ENCODE peak calls at places on chromosomes 6 and 20, in six cellular contexts. N is neuronal stem cell, B is H9, I is mesenchymal stem cell, M is IMR-90, X is H1. F is an unnamed sample.

GRCh38 chr6:32983964-32984638 is 15.7 kb downstream of the BRD2 start:
- DNase-seq in M (no peak), N (no peak), B (no peak), X (no peak), I (peak; percentile 11), F (no peak)

GRCh38 chr20:13800728-13801134 is 15.9 kb downstream of the NDUFAF5 start:
- DNase-seq in B (no peak), N (no peak), I (peak; percentile 65), X (no peak), M (peak; percentile 85), F (no peak)

GRCh38 chr6:40586800-40587201 is 363 bp downstream of the LRFN2 start:
- DNase-seq in B (no peak), I (no peak), X (peak; percentile 52), M (no peak), N (no peak), F (no peak)

GRCh38 chr6:38517005-38517404 is 122.7 kb downstream of the BTBD9 start:
- DNase-seq in B (no peak), X (no peak), I (peak; percentile 22), M (peak; percentile 54), N (no peak), F (no peak)

GRCh38 chr6:43865947-43866346 is 95.9 kb downstream of the VEGFA start:
- DNase-seq in N (no peak), I (peak; percentile 11), X (no peak), M (no peak), B (no peak), F (no peak)

GRCh38 chr6:225121-225721 is 67.1 kb upstream of the DUSP22 start:
- DNase-seq in B (no peak), I (no peak), M (no peak), N (no peak), X (no peak), F (no peak)

GRCh38 chr6:112163295-112164257 is 76.2 kb downstream of the FAM229B start:
- DNase-seq in M (peak; percentile 31), X (peak; percentile 94), I (peak; percentile 71), B (peak; percentile 82), N (peak; percentile 59), F (peak; percentile 74)

GRCh38 chr20:15627501-15627903 is 945.7 kb downstream of the KIF16B start:
- DNase-seq in M (no peak), B (peak; percentile 82), X (peak; percentile 70), I (no peak), N (no peak), F (no peak)

GRCh38 chr20:38883081-38883980 is 42.9 kb upstream of the FAM83D start:
- DNase-seq in X (no peak), I (no peak), N (no peak), M (peak; percentile 2), B (no peak), F (no peak)

GRCh38 chr6:33854572-33855030 is 50.8 kb upstream of the MLN start:
- DNase-seq in N (no peak), B (no peak), M (no peak), I (no peak), X (no peak), F (no peak)

GRCh38 chr20:64069614-64070243 is 6.7 kb downstream of the TCEA2 start:
- DNase-seq in I (no peak), X (peak; percentile 89), M (no peak), B (peak; percentile 82), N (peak; percentile 67), F (peak; percentile 60)

DNA sequence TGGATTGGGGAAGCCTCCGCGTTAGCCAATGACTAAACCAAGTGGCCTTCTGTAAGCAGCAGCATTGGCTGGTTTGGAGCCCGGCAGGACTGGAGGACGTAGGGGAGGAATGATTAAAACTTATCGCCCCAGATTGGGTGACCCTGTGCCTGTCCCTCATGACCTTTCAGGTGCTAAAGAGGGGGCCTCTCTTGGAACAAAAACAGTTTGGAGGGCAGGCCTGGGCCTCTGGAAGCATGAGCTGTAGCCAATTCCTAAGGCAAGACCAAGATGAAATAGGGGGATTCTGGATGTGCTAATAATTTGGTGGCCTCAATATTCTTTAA is 1.4 kb downstream of the GMPR start:
- DNase-seq in N (no peak), B (peak; percentile 81), I (peak; percentile 81), X (no peak), M (peak; percentile 49), F (peak; percentile 84)
- H2BK5ac ChIP-seq in N (no peak overlapping the region), B (no peak overlapping the region), I (no peak overlapping the region), X (no peak overlapping the region), M (no peak overlapping the region), F (no peak overlapping the region)

DNA sequence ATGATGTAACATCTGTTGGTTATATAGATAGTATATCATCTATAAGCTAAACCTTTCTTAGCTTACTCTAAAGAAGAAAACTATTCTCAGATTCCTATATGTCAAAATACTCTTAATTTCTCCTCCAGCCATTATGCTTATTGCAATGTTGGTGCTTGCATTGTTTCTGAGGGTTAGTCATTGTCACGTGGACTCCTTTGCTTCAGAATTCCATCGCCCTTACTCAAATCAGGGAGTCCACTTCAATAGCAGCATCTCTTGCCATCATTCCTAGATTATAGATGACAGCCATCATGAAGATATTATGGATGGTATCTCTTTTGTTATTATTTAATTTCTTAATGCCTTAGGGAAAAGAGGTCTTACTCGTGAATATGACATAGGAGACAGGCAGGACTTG is 776.1 kb downstream of the TENT5A start:
- DNase-seq in I (no peak), N (no peak), B (no peak), M (no peak), X (no peak), F (no peak)
- H2BK120ac ChIP-seq in I (no peak overlapping the region), N (no peak overlapping the region), B (no peak overlapping the region), M (no peak overlapping the region), X (no peak overlapping the region), F (no peak overlapping the region)

DNA sequence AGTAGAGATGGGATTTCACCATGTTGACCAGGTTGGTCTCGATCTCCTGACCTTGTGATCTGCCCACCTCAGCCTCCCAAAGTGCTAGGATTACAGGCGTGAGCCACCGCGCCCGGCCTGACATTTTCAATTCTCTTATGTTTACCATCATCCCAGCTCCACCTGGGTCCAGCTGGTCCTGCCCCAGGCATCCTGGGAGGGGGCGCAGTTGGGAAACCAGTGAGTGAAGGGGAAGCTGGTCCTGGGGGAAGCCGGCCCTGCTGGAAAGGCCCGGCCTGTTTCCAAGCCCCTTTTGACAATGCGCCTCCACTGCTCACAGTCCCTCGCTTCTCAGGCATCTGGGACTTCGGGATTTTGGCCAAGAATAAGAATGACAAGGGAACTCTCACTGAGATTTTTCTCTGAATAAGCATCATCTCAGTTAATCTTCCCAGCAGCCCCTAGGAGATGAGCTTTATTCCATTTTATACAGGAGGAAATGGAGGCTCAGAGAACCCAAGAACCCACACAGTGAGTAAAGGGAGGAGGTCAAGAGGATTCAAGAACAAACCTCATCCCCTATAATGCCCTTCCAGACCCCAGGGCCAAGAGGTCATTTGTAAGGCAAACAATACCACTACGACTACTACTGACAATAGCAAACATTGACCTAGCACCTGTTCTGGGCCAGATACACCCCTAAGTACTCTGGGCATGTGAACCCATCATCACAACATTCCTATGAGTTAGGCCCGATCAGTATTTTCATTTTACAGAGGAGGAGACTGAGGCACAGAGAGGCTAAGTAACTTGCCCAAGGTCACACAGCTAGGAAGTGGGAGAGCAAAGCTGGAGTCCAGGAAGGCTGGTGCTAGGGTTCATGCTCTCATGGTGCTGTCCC is 14.0 kb downstream of the SLC13A3 start:
- DNase-seq in N (no peak), M (no peak), X (peak; percentile 40), I (no peak), B (no peak), F (no peak)
- H3K4ac ChIP-seq in N (no peak overlapping the region), M (no peak overlapping the region), X (no peak overlapping the region), I (no peak overlapping the region), B (no peak overlapping the region), F (no peak overlapping the region)

GRCh38 chr6:31815025-31815838 is at the start of the genes HSPA1A and HSPA1L:
- DNase-seq in B (peak; percentile 100), I (peak; percentile 97), M (peak; percentile 95), X (peak; percentile 91), N (peak; percentile 96), F (peak; percentile 99)
- H2BK5ac ChIP-seq in B (no peak within 1 kb of the TSS), I (peak within 1 kb of the TSS; percentile 66), M (peak within 1 kb of the TSS; percentile 91), X (peak within 1 kb of the TSS; percentile 55), N (no peak within 1 kb of the TSS), F (peak within 1 kb of the TSS; percentile 44)

GRCh38 chr6:154733610-154734379 is 579 bp downstream of the SCAF8 start:
- DNase-seq in B (peak; percentile 98), M (peak; percentile 97), X (peak; percentile 89), N (peak; percentile 91), I (peak; percentile 98), F (peak; percentile 98)
- H2BK120ac ChIP-seq in B (peak overlapping the region; percentile 82), M (peak overlapping the region; percentile 48), X (no peak overlapping the region), N (peak overlapping the region; percentile 96), I (peak overlapping the region; percentile 96), F (peak overlapping the region; percentile 56)

GRCh38 chr6:42436825-42437224 is 14.9 kb downstream of the TRERF1 start:
- DNase-seq in I (peak; percentile 43), X (no peak), B (no peak), M (peak; percentile 51), N (no peak), F (no peak)
- H3K4ac ChIP-seq in I (no peak overlapping the region), X (no peak overlapping the region), B (no peak overlapping the region), M (peak overlapping the region; percentile 11), N (no peak overlapping the region), F (no peak overlapping the region)